ENCODE peak calls at places on chromosomes 3 and 15, in six cellular contexts. D is mucosa of gallbladder; B is tibial artery; Z is activated naive CD4-positive, alpha-beta T cell treated with anti-CD3 and anti-CD28 coated beads, Interleukin-2, amount 50 U/mL, for 72 hours; P is adrenal gland; V is right lobe of liver. Q is an unnamed sample.

GRCh38 chr3:126945171-126945721 is 37.7 kb upstream of the PLXNA1 start:
- DNase-seq in B (no peak), Z (no peak), D (no peak), V (no peak), P (no peak), Q (no peak)

GRCh38 chr3:120793601-120794000 is 51.1 kb downstream of the GTF2E1 start:
- DNase-seq in V (no peak), D (no peak), B (no peak), Z (no peak), P (no peak), Q (no peak)

GRCh38 chr15:68730491-68731317 is 90.0 kb downstream of the ANP32A start:
- DNase-seq in V (no peak), D (peak), B (no peak), P (peak), Z (no peak), Q (no peak)

GRCh38 chr15:73005450-73005849 is 46.8 kb upstream of the NEO1 start:
- DNase-seq in P (no peak), V (no peak), B (no peak), Z (no peak), D (no peak), Q (no peak)

GRCh38 chr3:187484547-187485325 is 116.6 kb downstream of the RTP4 start:
- DNase-seq in D (no peak), B (no peak), Z (no peak), P (no peak), V (no peak), Q (no peak)

GRCh38 chr3:47473391-47473790 is 2.4 kb downstream of the SCAP start:
- DNase-seq in P (peak), Z (no peak), V (peak), B (no peak), D (no peak), Q (no peak)

GRCh38 chr15:97691799-97692198 is 268.7 kb upstream of the ARRDC4 start:
- DNase-seq in B (no peak), P (no peak), D (no peak), V (no peak), Z (no peak), Q (no peak)

GRCh38 chr3:115709931-115710330 is 86.6 kb downstream of the GAP43 start:
- DNase-seq in Z (no peak), D (no peak), P (no peak), V (no peak), B (no peak), Q (no peak)

GRCh38 chr3:87225659-87226058 is 1.4 kb upstream of the CHMP2B start:
- DNase-seq in B (no peak), P (peak), D (no peak), V (no peak), Z (no peak), Q (no peak)

GRCh38 chr15:51077565-51078153 is 17.0 kb downstream of the TNFAIP8L3 start:
- DNase-seq in P (peak), D (peak), B (peak), Z (peak), V (peak), Q (peak)

GRCh38 chr3:61172684-61173083 is 78.6 kb downstream of the FHIT start:
- DNase-seq in Z (no peak), P (no peak), D (no peak), B (no peak), V (peak), Q (no peak)

GRCh38 chr3:132593950-132594328 is 3.1 kb upstream of the ACKR4 start:
- DNase-seq in V (no peak), P (no peak), D (no peak), Z (no peak), B (no peak), Q (no peak)

GRCh38 chr3:38131621-38132369 is 5.1 kb downstream of the ACAA1 start:
- DNase-seq in V (peak), B (peak), D (no peak), P (peak), Z (peak), Q (no peak)

GRCh38 chr15:42836251-42836650 is 84.3 kb downstream of the TTBK2 start:
- DNase-seq in Z (no peak), P (no peak), D (no peak), B (no peak), V (no peak), Q (no peak)

GRCh38 chr15:41891946-41892345 is 1.9 kb downstream of the SPTBN5 start:
- DNase-seq in B (no peak), P (no peak), V (no peak), D (no peak), Z (no peak), Q (no peak)

GRCh38 chr3:196988241-196989029 is 19.8 kb upstream of the PIGZ start:
- DNase-seq in Z (no peak), P (peak), V (no peak), B (peak), D (no peak), Q (no peak)

GRCh38 chr3:177521305-177521704 is 324.0 kb upstream of the TBL1XR1 start:
- DNase-seq in B (no peak), Z (no peak), P (no peak), V (no peak), D (peak), Q (no peak)

GRCh38 chr15:37220949-37221670 is 120.8 kb upstream of the MEIS2 start:
- DNase-seq in V (no peak), D (no peak), Z (no peak), B (no peak), P (no peak), Q (no peak)

GRCh38 chr3:133608405-133608804 is 34.9 kb downstream of the CDV3 start:
- DNase-seq in P (no peak), D (no peak), V (no peak), Z (no peak), B (no peak), Q (no peak)

GRCh38 chr15:90036806-90037509 is 35.8 kb downstream of the ZNF710 start:
- DNase-seq in P (no peak), B (peak), Z (peak), D (no peak), V (peak), Q (no peak)

GRCh38 chr15:101446527-101447167 is 42.9 kb downstream of the PCSK6 start:
- DNase-seq in B (no peak), D (no peak), Z (no peak), P (no peak), V (peak), Q (no peak)

GRCh38 chr3:184765047-184765729 is 46.8 kb upstream of the VPS8 start:
- DNase-seq in V (no peak), Z (no peak), B (no peak), P (no peak), D (no peak), Q (no peak)

GRCh38 chr3:10447110-10447509 is 58.3 kb downstream of the ATP2B2 start:
- DNase-seq in D (no peak), Z (no peak), P (no peak), V (no peak), B (no peak), Q (no peak)

GRCh38 chr3:32398531-32398930 is 6.9 kb downstream of the CMTM7 start:
- DNase-seq in P (peak), V (no peak), B (no peak), Z (no peak), D (no peak), Q (no peak)

GRCh38 chr3:142680710-142681109 is 43.1 kb upstream of the TRPC1 start:
- DNase-seq in D (no peak), V (no peak), B (no peak), Z (no peak), P (no peak), Q (no peak)

GRCh38 chr15:40029979-40030893 is 8.7 kb downstream of the SRP14 start:
- DNase-seq in P (no peak), D (no peak), V (no peak), Z (no peak), B (no peak), Q (no peak)

GRCh38 chr15:95499397-95499796 is 831.1 kb upstream of the NR2F2 start:
- DNase-seq in B (no peak), Z (no peak), V (no peak), P (no peak), D (no peak), Q (no peak)

GRCh38 chr15:90838066-90838465 is 30.3 kb upstream of the FURIN start:
- DNase-seq in D (no peak), V (no peak), P (no peak), Z (peak), B (no peak), Q (peak)

Q was measured in stimulated activated CD8-positive, alpha-beta memory T cell treated with anti-CD3 and anti-CD28 coated beads, Interleukin-4, amount 100 ng/mL, for 24 hours.